ENCODE peak calls at places on chromosomes 11 and 22, in seven cellular contexts. N, Q, W, T, K, H and S are unnamed samples.

GRCh38 chr22:31861226-31861840 is 83.0 kb upstream of the YWHAH start:
- DNase-seq in N (no peak), Q (no peak), W (no peak), T (no peak), K (no peak), H (no peak), S (no peak)

GRCh38 chr11:36130401-36130800 is 158.8 kb downstream of the COMMD9 start:
- DNase-seq in N (no peak), Q (no peak), W (no peak), T (peak), K (no peak), H (no peak), S (no peak)

GRCh38 chr11:44726278-44727113 is at the start of gene TSPAN18:
- DNase-seq in N (no peak), Q (no peak), W (no peak), T (peak), K (peak), H (no peak), S (no peak)

GRCh38 chr11:92759571-92760214 is 209.8 kb upstream of the MTNR1B start:
- DNase-seq in N (no peak), Q (no peak), W (no peak), T (no peak), K (no peak), H (no peak), S (no peak)

GRCh38 chr11:2679011-2679676 is 20.6 kb downstream of the KCNQ1OT1 start:
- DNase-seq in N (no peak), Q (no peak), W (no peak), T (no peak), K (no peak), H (no peak), S (no peak)

GRCh38 chr11:108432783-108433182 is 34.5 kb downstream of the C11orf65 start:
- DNase-seq in N (no peak), Q (no peak), W (no peak), T (peak), K (no peak), H (no peak), S (no peak)

GRCh38 chr22:46075764-46076531 is 74.4 kb upstream of the PPARA start:
- DNase-seq in N (no peak), Q (no peak), W (no peak), T (no peak), K (no peak), H (no peak), S (no peak)

GRCh38 chr11:122440783-122441701 is 214.5 kb upstream of the UBASH3B start:
- DNase-seq in N (no peak), Q (peak), W (no peak), T (peak), K (no peak), H (no peak), S (no peak)

GRCh38 chr22:30209642-30210041 is 36.9 kb downstream of the LIF start:
- DNase-seq in N (no peak), Q (no peak), W (no peak), T (no peak), K (no peak), H (no peak), S (no peak)

GRCh38 chr11:124736738-124737137 is 3.0 kb upstream of the NRGN start:
- DNase-seq in N (no peak), Q (no peak), W (no peak), T (no peak), K (no peak), H (peak), S (no peak)

GRCh38 chr11:11657101-11657935 is 35.5 kb upstream of the GALNT18 start:
- DNase-seq in N (no peak), Q (no peak), W (no peak), T (no peak), K (no peak), H (no peak), S (no peak)

GRCh38 chr11:74235121-74235520 is 64.0 kb downstream of the PPME1 start:
- DNase-seq in N (no peak), Q (no peak), W (no peak), T (no peak), K (no peak), H (no peak), S (no peak)

GRCh38 chr11:102456381-102456780 is 3.8 kb upstream of the TMEM123 start:
- DNase-seq in N (no peak), Q (no peak), W (no peak), T (peak), K (no peak), H (no peak), S (no peak)

GRCh38 chr11:64743591-64744543 is at the start of gene RASGRP2:
- DNase-seq in N (peak), Q (no peak), W (no peak), T (peak), K (peak), H (peak), S (no peak)

GRCh38 chr11:97570636-97571035 is 1180.8 kb downstream of the JRKL start:
- DNase-seq in N (no peak), Q (no peak), W (no peak), T (no peak), K (no peak), H (no peak), S (no peak)

GRCh38 chr11:19290356-19290755 is 49.6 kb upstream of the E2F8 start:
- DNase-seq in N (no peak), Q (no peak), W (no peak), T (no peak), K (no peak), H (no peak), S (no peak)

GRCh38 chr22:42184852-42185251 is 54.2 kb upstream of the CYP2D6 start:
- DNase-seq in N (no peak), Q (no peak), W (no peak), T (no peak), K (no peak), H (no peak), S (no peak)

GRCh38 chr11:21268036-21268435 is 598.6 kb downstream of the NELL1 start:
- DNase-seq in N (no peak), Q (no peak), W (no peak), T (no peak), K (no peak), H (no peak), S (no peak)

GRCh38 chr11:35009191-35009940 is 92.9 kb downstream of the PDHX start:
- DNase-seq in N (no peak), Q (no peak), W (no peak), T (peak), K (no peak), H (no peak), S (no peak)

GRCh38 chr11:117878314-117878938 is 2.0 kb upstream of the FXYD6 start:
- DNase-seq in N (no peak), Q (no peak), W (no peak), T (no peak), K (no peak), H (no peak), S (no peak)

GRCh38 chr11:131195801-131196517 is 174.5 kb upstream of the NTM start:
- DNase-seq in N (no peak), Q (peak), W (no peak), T (no peak), K (no peak), H (no peak), S (peak)

GRCh38 chr11:119168471-119169271 is at the start of gene NLRX1:
- DNase-seq in N (peak), Q (peak), W (peak), T (peak), K (peak), H (peak), S (no peak)

GRCh38 chr22:42684462-42685195 is 35.4 kb upstream of the CYB5R3 start:
- DNase-seq in N (no peak), Q (no peak), W (no peak), T (peak), K (no peak), H (no peak), S (no peak)

GRCh38 chr11:86990520-86990919 is 35.3 kb upstream of the FZD4 start:
- DNase-seq in N (no peak), Q (no peak), W (no peak), T (peak), K (no peak), H (no peak), S (peak)

GRCh38 chr11:109106201-109106906 is 315.6 kb upstream of the C11orf87 start:
- DNase-seq in N (no peak), Q (no peak), W (no peak), T (no peak), K (no peak), H (no peak), S (no peak)

GRCh38 chr11:19849107-19849789 is 136.6 kb downstream of the NAV2 start:
- DNase-seq in N (no peak), Q (no peak), W (no peak), T (peak), K (no peak), H (no peak), S (peak)

GRCh38 chr11:2860636-2861035 is 24.9 kb downstream of the CDKN1C start:
- DNase-seq in N (no peak), Q (no peak), W (no peak), T (no peak), K (no peak), H (no peak), S (no peak)

GRCh38 chr11:102293873-102294601 is 23.2 kb upstream of the BIRC3 start:
- DNase-seq in N (no peak), Q (no peak), W (peak), T (peak), K (no peak), H (peak), S (no peak)